ENCODE peak calls at places on chromosomes 12 and 14, in six cellular contexts. L is progenitor cell of endocrine pancreas, C is dorsolateral prefrontal cortex, I is AG10803, X is AG04449, P is endothelial cell. V is an unnamed sample.

GRCh38 chr14:99321955-99322730 is 50.1 kb upstream of the BCL11B start:
- DNase-seq in L (no peak), C (no peak), I (no peak), X (no peak), P (no peak), V (no peak)

GRCh38 chr12:123897221-123897620 is 75.4 kb downstream of the CCDC92 start:
- DNase-seq in L (no peak), C (no peak), I (peak), X (peak), P (no peak), V (no peak)

GRCh38 chr12:110983811-110984210 is 63.4 kb upstream of the MYL2 start:
- DNase-seq in L (no peak), C (no peak), I (no peak), X (no peak), P (no peak), V (no peak)

GRCh38 chr14:61355892-61356325 is 34.5 kb downstream of the PRKCH start:
- DNase-seq in L (no peak), C (no peak), I (peak), X (no peak), P (peak), V (peak)

GRCh38 chr12:32451816-32452215 is 52.5 kb downstream of the FGD4 start:
- DNase-seq in L (no peak), C (no peak), I (no peak), X (no peak), P (no peak), V (no peak)

GRCh38 chr14:104086661-104087461 is 1.4 kb downstream of the ASPG start:
- DNase-seq in L (no peak), C (no peak), I (no peak), X (no peak), P (peak), V (no peak)

GRCh38 chr12:117907108-117907689 is 61.6 kb downstream of the KSR2 start:
- DNase-seq in L (no peak), C (no peak), I (no peak), X (no peak), P (no peak), V (no peak)

GRCh38 chr14:74922752-74923401 is at the start of gene RPS6KL1:
- DNase-seq in L (peak), C (peak), I (peak), X (no peak), P (peak), V (peak)

GRCh38 chr14:93924592-93925355 is 2.4 kb upstream of the FAM181A start:
- DNase-seq in L (no peak), C (no peak), I (no peak), X (no peak), P (no peak), V (no peak)

GRCh38 chr12:124466200-124467128 is 100.9 kb downstream of the NCOR2 start:
- DNase-seq in L (no peak), C (no peak), I (no peak), X (no peak), P (no peak), V (peak)

GRCh38 chr14:100837812-100838170 is 11.9 kb downstream of the MEG3 start:
- DNase-seq in L (no peak), C (no peak), I (no peak), X (no peak), P (no peak), V (no peak)
- TF ChIP-seq CTCF in L (no peak), C (no peak), I (no peak), X (no peak), P (no peak), V (no peak)

GRCh38 chr12:113050808-113051207 is 5.7 kb upstream of the DTX1 start:
- DNase-seq in L (no peak), C (no peak), I (no peak), X (no peak), P (no peak), V (no peak)

GRCh38 chr12:113052326-113052725 is 4.2 kb upstream of the DTX1 start:
- DNase-seq in L (no peak), C (no peak), I (no peak), X (no peak), P (no peak), V (no peak)

GRCh38 chr12:113051759-113052158 is 4.8 kb upstream of the DTX1 start:
- DNase-seq in L (no peak), C (no peak), I (no peak), X (no peak), P (no peak), V (no peak)

GRCh38 chr12:113048716-113049127 is 7.8 kb upstream of the DTX1 start:
- DNase-seq in L (peak), C (peak), I (peak), X (no peak), P (peak), V (peak)

DNA sequence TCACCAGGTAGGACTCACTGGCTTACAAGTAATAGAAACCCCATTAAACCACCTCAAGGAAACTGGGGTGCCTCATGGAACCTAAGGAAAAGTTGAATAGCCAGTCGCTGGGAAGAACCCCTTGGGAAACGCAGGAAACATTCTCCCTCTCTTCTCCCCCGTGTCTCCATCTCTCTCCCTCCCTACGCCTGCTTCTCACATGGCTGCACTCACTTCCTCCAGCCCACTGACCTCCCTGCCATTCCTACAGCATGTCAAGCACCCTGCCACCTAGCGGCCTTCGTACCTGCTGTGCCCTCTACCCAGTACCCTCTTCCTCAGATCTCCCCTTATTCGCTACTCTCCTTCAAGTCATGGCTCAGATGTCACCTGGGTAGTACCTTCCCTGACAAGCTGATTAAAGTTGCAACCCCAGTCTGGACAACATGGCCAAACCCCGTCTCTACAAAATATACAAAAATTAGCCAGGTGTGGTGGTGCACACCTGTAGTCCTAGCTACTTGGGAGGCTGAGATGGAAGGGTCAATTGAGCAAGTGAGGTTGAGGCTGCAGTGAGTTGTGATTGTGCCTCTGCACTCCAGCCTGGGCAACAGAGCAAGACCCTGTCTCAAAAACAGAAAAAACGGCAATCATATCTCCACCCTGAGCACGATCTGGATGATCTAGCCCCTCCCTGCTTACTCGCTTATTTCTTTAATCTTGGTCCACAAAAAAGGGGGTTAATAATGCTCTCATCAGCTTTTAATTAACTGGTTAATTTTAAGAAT is 6.4 kb upstream of the DTX1 start:
- DNase-seq in L (no peak), C (no peak), I (no peak), X (no peak), P (peak), V (no peak)
- TF ChIP-seq CTCF in L (peak), C (no peak), I (peak), X (no peak), P (no peak), V (no peak)

DNA sequence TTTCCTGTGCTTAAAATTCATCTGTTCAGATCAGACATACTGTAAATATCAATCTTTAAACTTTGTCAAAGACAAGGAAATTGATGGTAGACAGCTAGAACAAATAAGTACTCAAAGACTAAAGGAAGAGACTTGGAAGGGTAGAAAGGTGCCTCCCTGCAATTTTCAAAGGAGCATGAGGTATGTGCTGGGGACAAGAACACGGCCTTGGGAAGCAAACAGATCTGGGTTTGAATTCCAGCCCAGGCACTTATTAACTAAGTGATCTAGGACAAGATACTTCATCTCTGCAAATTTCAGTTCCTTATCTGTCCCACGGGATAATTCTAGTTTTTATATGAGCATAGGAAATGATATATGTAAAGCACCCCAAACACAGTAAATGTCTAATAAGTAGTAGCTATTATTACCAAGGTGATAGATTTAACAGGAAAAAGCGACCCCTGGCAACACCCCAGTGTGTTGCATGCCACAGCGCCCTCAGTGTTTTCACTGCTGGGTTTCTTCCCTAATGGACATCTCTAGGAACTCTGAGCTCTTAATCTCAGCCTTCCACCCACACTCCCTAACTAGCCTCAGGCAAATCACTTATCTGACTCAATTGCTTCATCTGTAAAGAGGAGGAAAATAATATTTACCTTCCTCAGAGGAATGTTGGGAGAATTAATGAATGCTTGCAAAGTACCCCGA is 44.7 kb upstream of the BMP4 start:
- DNase-seq in L (no peak), C (no peak), I (no peak), X (no peak), P (no peak), V (no peak)
- TF ChIP-seq CTCF in L (peak), C (no peak), I (no peak), X (no peak), P (no peak), V (no peak)

DNA sequence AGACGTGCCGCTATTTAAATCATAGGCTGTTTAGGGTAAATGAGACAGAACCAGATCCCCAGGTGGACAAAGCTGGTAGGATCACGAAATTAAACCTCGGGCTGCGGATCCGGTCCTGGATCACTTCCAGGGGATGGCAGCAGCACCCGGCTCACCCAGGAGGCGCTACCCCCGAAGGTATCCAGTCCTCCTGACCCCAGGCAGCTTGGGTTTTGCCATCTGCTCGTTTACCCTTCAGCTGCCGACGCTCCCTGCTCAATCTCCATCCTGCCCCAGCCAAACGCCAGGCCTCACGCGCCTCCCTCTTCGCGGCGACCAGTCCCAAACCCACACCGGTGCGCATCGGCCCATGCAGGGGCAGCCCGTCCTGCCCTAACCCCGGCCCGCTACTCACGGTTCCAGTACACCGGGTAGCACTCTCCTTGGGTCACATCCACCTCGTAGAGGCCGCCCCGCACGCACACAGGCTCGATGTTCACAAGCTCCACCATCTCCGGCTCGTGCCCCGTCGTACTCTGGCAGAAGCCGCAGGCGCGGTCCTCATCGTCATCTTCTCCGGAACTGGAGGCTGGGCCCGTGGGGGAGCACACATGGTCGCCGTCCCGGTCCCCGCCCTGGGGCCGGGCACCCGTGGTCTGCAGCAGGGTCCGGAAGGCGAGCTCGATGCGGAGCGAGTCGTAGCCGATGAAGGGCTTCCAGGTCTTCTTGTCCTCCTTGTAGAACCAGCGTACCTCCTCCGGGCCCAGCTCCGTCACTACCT is 1.1 kb downstream of the DDHD1 start:
- DNase-seq in L (peak), C (peak), I (peak), X (no peak), P (peak), V (peak)
- TF ChIP-seq CTCF in L (peak), C (no peak), I (peak), X (peak), P (no peak), V (peak)

DNA sequence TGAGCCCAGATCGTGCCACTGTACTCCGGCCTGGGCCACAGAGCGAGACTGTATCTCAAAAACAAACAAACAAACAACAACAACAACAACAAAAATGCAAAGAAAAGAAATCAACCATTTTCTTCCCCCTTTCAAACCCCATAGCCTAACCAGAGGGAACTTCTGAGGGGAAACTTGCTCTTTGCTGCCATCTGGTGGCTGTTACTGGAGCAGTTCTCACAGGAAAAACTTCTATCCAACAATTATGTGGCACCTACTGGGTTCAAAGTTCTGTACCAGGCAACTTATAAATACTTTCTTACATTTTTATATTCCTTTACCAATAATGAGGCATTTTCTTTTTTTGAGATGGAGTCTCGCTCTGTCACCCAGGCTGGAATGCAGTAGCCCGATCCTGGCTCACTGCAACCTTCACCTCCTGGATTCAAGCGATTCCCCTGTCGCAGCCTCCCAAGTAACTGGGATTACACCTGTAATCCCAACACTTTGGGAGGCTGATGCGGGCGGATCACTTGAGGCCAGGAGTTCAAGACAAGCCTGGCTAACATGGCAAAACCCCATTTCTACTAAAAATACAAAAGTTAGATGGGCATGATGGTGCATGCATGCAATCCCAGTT is 50.9 kb upstream of the BICDL1 start:
- DNase-seq in L (peak), C (peak), I (peak), X (no peak), P (peak), V (no peak)
- TF ChIP-seq CTCF in L (peak), C (peak), I (peak), X (peak), P (peak), V (peak)

DNA sequence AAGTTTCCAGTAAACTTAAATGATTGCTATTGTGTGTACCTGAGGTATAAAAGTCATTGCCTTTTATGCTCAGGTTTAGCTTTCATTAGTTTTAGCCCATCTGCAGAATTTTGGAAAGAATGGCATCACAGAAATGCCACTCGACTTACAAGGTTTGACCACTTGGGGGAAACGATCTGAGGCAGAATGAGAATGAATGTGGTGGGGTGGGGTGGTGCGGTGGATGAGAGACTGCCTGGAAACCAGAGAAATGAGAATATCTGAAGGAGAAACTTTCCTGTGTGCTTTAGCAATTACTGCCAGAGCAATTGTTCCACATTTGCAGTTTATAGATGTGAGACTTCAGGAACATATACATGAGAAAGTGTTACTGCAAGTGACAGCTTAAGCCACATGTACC is 225.4 kb upstream of the PDE3A start:
- DNase-seq in L (no peak), C (no peak), I (no peak), X (no peak), P (no peak), V (no peak)
- TF ChIP-seq CTCF in L (peak), C (no peak), I (no peak), X (no peak), P (no peak), V (no peak)

GRCh38 chr12:89525824-89526770 is at the start of gene POC1B:
- DNase-seq in L (peak), C (peak), I (peak), X (no peak), P (peak), V (peak)
- TF ChIP-seq CTCF in L (no peak), C (peak), I (no peak), X (no peak), P (no peak), V (no peak)

GRCh38 chr14:102924632-102925588 is 2.4 kb downstream of the AMN start:
- DNase-seq in L (no peak), C (no peak), I (no peak), X (no peak), P (no peak), V (no peak)
- TF ChIP-seq CTCF in L (peak), C (no peak), I (peak), X (no peak), P (no peak), V (no peak)

GRCh38 chr14:23729720-23730387 is 93.7 kb downstream of the DHRS2 start:
- DNase-seq in L (no peak), C (no peak), I (no peak), X (no peak), P (no peak), V (no peak)
- TF ChIP-seq CTCF in L (peak), C (no peak), I (peak), X (no peak), P (no peak), V (no peak)

GRCh38 chr12:108078428-108078827 is 50.7 kb upstream of the WSCD2 start:
- DNase-seq in L (no peak), C (no peak), I (no peak), X (no peak), P (no peak), V (no peak)
- TF ChIP-seq CTCF in L (no peak), C (no peak), I (no peak), X (no peak), P (no peak), V (no peak)